ENCODE peak calls at places on chromosomes 13 and 19, in nine cellular contexts. V, I, C, W, Z, U, A, L and B are unnamed samples.

GRCh38 chr19:11035441-11036377 is 53.6 kb upstream of the LDLR start:
- DNase-seq in I (peak), A (peak), U (peak), C (peak), Z (peak), V (peak), L (peak), W (peak), B (peak)

GRCh38 chr13:94232956-94233355 is 246.5 kb downstream of the DCT start:
- DNase-seq in U (no peak), Z (no peak), A (no peak), V (no peak), W (no peak), C (no peak), I (no peak), L (no peak), B (no peak)

GRCh38 chr19:47652285-47652684 is 43.4 kb downstream of the BICRA start:
- DNase-seq in W (no peak), Z (no peak), C (no peak), V (no peak), I (no peak), U (no peak), A (peak), L (no peak), B (no peak)

GRCh38 chr19:11422163-11423068 is 3.3 kb upstream of the RGL3 start:
- DNase-seq in U (peak), W (peak), V (no peak), Z (peak), C (peak), L (no peak), A (peak), I (peak), B (peak)

GRCh38 chr19:3374369-3375112 is 8.2 kb downstream of the NFIC start:
- DNase-seq in U (no peak), L (no peak), Z (no peak), W (no peak), V (no peak), A (peak), I (no peak), C (no peak), B (no peak)

GRCh38 chr13:97567510-97568243 is 133.7 kb downstream of the RAP2A start:
- DNase-seq in V (no peak), L (peak), A (no peak), Z (peak), W (no peak), I (peak), U (no peak), C (no peak), B (no peak)

GRCh38 chr13:73429691-73430090 is 370.9 kb downstream of the KLF5 start:
- DNase-seq in I (peak), V (no peak), C (no peak), A (no peak), U (no peak), L (no peak), Z (peak), W (no peak), B (no peak)

GRCh38 chr13:37138169-37138568 is 32.7 kb upstream of the CSNK1A1L start:
- DNase-seq in V (no peak), L (peak), A (no peak), Z (no peak), U (no peak), W (no peak), I (no peak), C (no peak), B (no peak)

GRCh38 chr13:89688908-89689307 is 1658.6 kb upstream of the MIR17HG start:
- DNase-seq in C (no peak), A (peak), V (no peak), L (no peak), W (no peak), U (no peak), Z (no peak), I (no peak), B (no peak)

GRCh38 chr19:48997972-48998371 is 4.3 kb downstream of the RUVBL2 start:
- DNase-seq in U (peak), I (peak), C (no peak), W (no peak), V (no peak), A (no peak), L (no peak), Z (peak), B (no peak)

GRCh38 chr13:30341815-30342570 is 34.6 kb upstream of the KATNAL1 start:
- DNase-seq in L (peak), V (no peak), Z (peak), A (peak), U (no peak), I (peak), W (no peak), C (no peak), B (peak)

GRCh38 chr19:11814707-11815050 is 606 bp downstream of the ZNF440 start:
- DNase-seq in Z (peak), U (no peak), I (no peak), L (no peak), C (no peak), A (no peak), W (no peak), V (no peak), B (no peak)

GRCh38 chr19:54612428-54612827 is 17.9 kb upstream of the LILRB1 start:
- DNase-seq in C (no peak), I (no peak), V (no peak), U (no peak), Z (no peak), A (no peak), L (no peak), W (no peak), B (no peak)